ENCODE peak calls at places on chromosomes 7 and 10, in six cellular contexts. One of them, this sample, is unnamed.

GRCh38 chr7:113217314-113217713 is 99.0 kb upstream of the SMIM30 start:
- DNase-seq in choroid plexus epithelial cell: no peak
- DNase-seq in mesothelial cell of epicardium: no peak
- DNase-seq in epithelial cell of esophagus: no peak
- DNase-seq in GM12878: no peak
- DNase-seq in GM20000: no peak
- DNase-seq in this sample: no peak

GRCh38 chr7:28708458-28708951 is 249.6 kb downstream of the TRIL start:
- DNase-seq in choroid plexus epithelial cell: no peak
- DNase-seq in mesothelial cell of epicardium: no peak
- DNase-seq in epithelial cell of esophagus: no peak
- DNase-seq in GM12878: no peak
- DNase-seq in GM20000: no peak
- DNase-seq in this sample: no peak

GRCh38 chr10:65571011-65571570 is 1354.7 kb upstream of the LRRTM3 start:
- DNase-seq in choroid plexus epithelial cell: peak; percentile 11
- DNase-seq in mesothelial cell of epicardium: no peak
- DNase-seq in epithelial cell of esophagus: peak; percentile 43
- DNase-seq in GM12878: no peak
- DNase-seq in GM20000: no peak
- DNase-seq in this sample: peak; percentile 11

GRCh38 chr10:116974442-116975005 is 30.5 kb downstream of the SHTN1 start:
- DNase-seq in choroid plexus epithelial cell: peak; percentile 86
- DNase-seq in mesothelial cell of epicardium: no peak
- DNase-seq in epithelial cell of esophagus: peak; percentile 88
- DNase-seq in GM12878: no peak
- DNase-seq in GM20000: no peak
- DNase-seq in this sample: no peak

GRCh38 chr7:66899552-66900280 is 21.3 kb upstream of the TMEM248 start:
- DNase-seq in choroid plexus epithelial cell: no peak
- DNase-seq in mesothelial cell of epicardium: no peak
- DNase-seq in epithelial cell of esophagus: no peak
- DNase-seq in GM12878: no peak
- DNase-seq in GM20000: no peak
- DNase-seq in this sample: no peak

GRCh38 chr7:103714377-103714927 is 268.4 kb upstream of the SLC26A5 start:
- DNase-seq in choroid plexus epithelial cell: peak; percentile 14
- DNase-seq in mesothelial cell of epicardium: no peak
- DNase-seq in epithelial cell of esophagus: no peak
- DNase-seq in GM12878: no peak
- DNase-seq in GM20000: no peak
- DNase-seq in this sample: no peak

GRCh38 chr7:55087521-55087961 is 68.7 kb downstream of the EGFR start:
- DNase-seq in choroid plexus epithelial cell: no peak
- DNase-seq in mesothelial cell of epicardium: no peak
- DNase-seq in epithelial cell of esophagus: no peak
- DNase-seq in GM12878: no peak
- DNase-seq in GM20000: no peak
- DNase-seq in this sample: no peak

GRCh38 chr10:116627386-116627933 is 6.7 kb downstream of the PNLIPRP2 start:
- DNase-seq in choroid plexus epithelial cell: peak; percentile 1
- DNase-seq in mesothelial cell of epicardium: no peak
- DNase-seq in epithelial cell of esophagus: peak; percentile 15
- DNase-seq in GM12878: no peak
- DNase-seq in GM20000: peak; percentile 20
- DNase-seq in this sample: peak; percentile 63

GRCh38 chr10:576130-576465 is 113.4 kb downstream of the DIP2C start:
- DNase-seq in choroid plexus epithelial cell: peak; percentile 50
- DNase-seq in mesothelial cell of epicardium: no peak
- DNase-seq in epithelial cell of esophagus: peak; percentile 67
- DNase-seq in GM12878: no peak
- DNase-seq in GM20000: no peak
- DNase-seq in this sample: no peak

GRCh38 chr10:132247943-132248342 is 59.8 kb downstream of the STK32C start:
- DNase-seq in choroid plexus epithelial cell: no peak
- DNase-seq in mesothelial cell of epicardium: no peak
- DNase-seq in epithelial cell of esophagus: no peak
- DNase-seq in GM12878: no peak
- DNase-seq in GM20000: no peak
- DNase-seq in this sample: no peak

GRCh38 chr7:46229409-46229808 is 308.3 kb upstream of the IGFBP3 start:
- DNase-seq in choroid plexus epithelial cell: peak; percentile 93
- DNase-seq in mesothelial cell of epicardium: no peak
- DNase-seq in epithelial cell of esophagus: peak; percentile 96
- DNase-seq in GM12878: no peak
- DNase-seq in GM20000: no peak
- DNase-seq in this sample: no peak

GRCh38 chr7:1800876-1801275 is 130.8 kb downstream of the ELFN1 start:
- DNase-seq in choroid plexus epithelial cell: no peak
- DNase-seq in mesothelial cell of epicardium: no peak
- DNase-seq in epithelial cell of esophagus: no peak
- DNase-seq in GM12878: no peak
- DNase-seq in GM20000: no peak
- DNase-seq in this sample: no peak

GRCh38 chr7:51066405-51066882 is 250.2 kb downstream of the COBL start:
- DNase-seq in choroid plexus epithelial cell: no peak
- DNase-seq in mesothelial cell of epicardium: no peak
- DNase-seq in epithelial cell of esophagus: no peak
- DNase-seq in GM12878: no peak
- DNase-seq in GM20000: no peak
- DNase-seq in this sample: peak; percentile 54

GRCh38 chr7:151286148-151286547 is 37.7 kb upstream of the SMARCD3 start:
- DNase-seq in choroid plexus epithelial cell: no peak
- DNase-seq in mesothelial cell of epicardium: no peak
- DNase-seq in epithelial cell of esophagus: no peak
- DNase-seq in GM12878: no peak
- DNase-seq in GM20000: no peak
- DNase-seq in this sample: no peak

GRCh38 chr7:66169616-66170015 is 35.5 kb upstream of the TPST1 start:
- DNase-seq in choroid plexus epithelial cell: no peak
- DNase-seq in mesothelial cell of epicardium: no peak
- DNase-seq in epithelial cell of esophagus: peak; percentile 87
- DNase-seq in GM12878: no peak
- DNase-seq in GM20000: no peak
- DNase-seq in this sample: no peak

GRCh38 chr7:33900501-33900900 is 4.8 kb upstream of the BMPER start:
- DNase-seq in choroid plexus epithelial cell: no peak
- DNase-seq in mesothelial cell of epicardium: no peak
- DNase-seq in epithelial cell of esophagus: peak; percentile 50
- DNase-seq in GM12878: no peak
- DNase-seq in GM20000: no peak
- DNase-seq in this sample: no peak

GRCh38 chr7:151808296-151809155 is 68.4 kb downstream of the PRKAG2 start:
- DNase-seq in choroid plexus epithelial cell: no peak
- DNase-seq in mesothelial cell of epicardium: no peak
- DNase-seq in epithelial cell of esophagus: peak; percentile 93
- DNase-seq in GM12878: no peak
- DNase-seq in GM20000: no peak
- DNase-seq in this sample: peak; percentile 62

GRCh38 chr10:114257488-114257887 is 18.4 kb downstream of the VWA2 start:
- DNase-seq in choroid plexus epithelial cell: no peak
- DNase-seq in mesothelial cell of epicardium: no peak
- DNase-seq in epithelial cell of esophagus: no peak
- DNase-seq in GM12878: no peak
- DNase-seq in GM20000: no peak
- DNase-seq in this sample: no peak

GRCh38 chr10:85967594-85967993 is 399.0 kb downstream of the GRID1 start:
- DNase-seq in choroid plexus epithelial cell: no peak
- DNase-seq in mesothelial cell of epicardium: no peak
- DNase-seq in epithelial cell of esophagus: peak; percentile 59
- DNase-seq in GM12878: peak; percentile 2
- DNase-seq in GM20000: no peak
- DNase-seq in this sample: no peak

GRCh38 chr10:24824124-24824523 is 100.4 kb upstream of the ARHGAP21 start:
- DNase-seq in choroid plexus epithelial cell: peak; percentile 2
- DNase-seq in mesothelial cell of epicardium: no peak
- DNase-seq in epithelial cell of esophagus: peak; percentile 77
- DNase-seq in GM12878: no peak
- DNase-seq in GM20000: no peak
- DNase-seq in this sample: no peak

GRCh38 chr7:130430841-130431713 is 9.7 kb downstream of the CEP41 start:
- DNase-seq in choroid plexus epithelial cell: peak; percentile 94
- DNase-seq in mesothelial cell of epicardium: no peak
- DNase-seq in epithelial cell of esophagus: peak; percentile 22
- DNase-seq in GM12878: no peak
- DNase-seq in GM20000: no peak
- DNase-seq in this sample: no peak

GRCh38 chr7:24709585-24710360 is 47.5 kb downstream of the GSDME start:
- DNase-seq in choroid plexus epithelial cell: no peak
- DNase-seq in mesothelial cell of epicardium: no peak
- DNase-seq in epithelial cell of esophagus: no peak
- DNase-seq in GM12878: no peak
- DNase-seq in GM20000: no peak
- DNase-seq in this sample: no peak

GRCh38 chr7:37674534-37674933 is 9.0 kb upstream of the GPR141 start:
- DNase-seq in choroid plexus epithelial cell: no peak
- DNase-seq in mesothelial cell of epicardium: no peak
- DNase-seq in epithelial cell of esophagus: no peak
- DNase-seq in GM12878: no peak
- DNase-seq in GM20000: no peak
- DNase-seq in this sample: no peak

GRCh38 chr7:30708983-30709382 is 26.7 kb upstream of the CRHR2 start:
- DNase-seq in choroid plexus epithelial cell: no peak
- DNase-seq in mesothelial cell of epicardium: no peak
- DNase-seq in epithelial cell of esophagus: no peak
- DNase-seq in GM12878: no peak
- DNase-seq in GM20000: no peak
- DNase-seq in this sample: no peak
- TF ChIP-seq CTCF in choroid plexus epithelial cell: no peak
- TF ChIP-seq CTCF in mesothelial cell of epicardium: no peak
- TF ChIP-seq CTCF in epithelial cell of esophagus: no peak
- TF ChIP-seq CTCF in GM12878: no peak
- TF ChIP-seq CTCF in GM20000: no peak
- TF ChIP-seq CTCF in this sample: no peak

GRCh38 chr7:135434047-135434446 is 75.9 kb downstream of the CNOT4 start:
- DNase-seq in choroid plexus epithelial cell: peak; percentile 37
- DNase-seq in mesothelial cell of epicardium: no peak
- DNase-seq in epithelial cell of esophagus: no peak
- DNase-seq in GM12878: no peak
- DNase-seq in GM20000: no peak
- DNase-seq in this sample: no peak

GRCh38 chr7:135427166-135427565 is 82.7 kb downstream of the CNOT4 start:
- DNase-seq in choroid plexus epithelial cell: no peak
- DNase-seq in mesothelial cell of epicardium: no peak
- DNase-seq in epithelial cell of esophagus: no peak
- DNase-seq in GM12878: no peak
- DNase-seq in GM20000: no peak
- DNase-seq in this sample: no peak

GRCh38 chr7:135428011-135428410 is 81.9 kb downstream of the CNOT4 start:
- DNase-seq in choroid plexus epithelial cell: no peak
- DNase-seq in mesothelial cell of epicardium: no peak
- DNase-seq in epithelial cell of esophagus: no peak
- DNase-seq in GM12878: no peak
- DNase-seq in GM20000: no peak
- DNase-seq in this sample: no peak

GRCh38 chr7:135430626-135431025 is 79.3 kb downstream of the CNOT4 start:
- DNase-seq in choroid plexus epithelial cell: no peak
- DNase-seq in mesothelial cell of epicardium: no peak
- DNase-seq in epithelial cell of esophagus: no peak
- DNase-seq in GM12878: no peak
- DNase-seq in GM20000: no peak
- DNase-seq in this sample: no peak
- TF ChIP-seq CTCF in choroid plexus epithelial cell: no peak
- TF ChIP-seq CTCF in mesothelial cell of epicardium: no peak
- TF ChIP-seq CTCF in epithelial cell of esophagus: no peak
- TF ChIP-seq CTCF in GM12878: no peak
- TF ChIP-seq CTCF in GM20000: no peak
- TF ChIP-seq CTCF in this sample: no peak

DNA sequence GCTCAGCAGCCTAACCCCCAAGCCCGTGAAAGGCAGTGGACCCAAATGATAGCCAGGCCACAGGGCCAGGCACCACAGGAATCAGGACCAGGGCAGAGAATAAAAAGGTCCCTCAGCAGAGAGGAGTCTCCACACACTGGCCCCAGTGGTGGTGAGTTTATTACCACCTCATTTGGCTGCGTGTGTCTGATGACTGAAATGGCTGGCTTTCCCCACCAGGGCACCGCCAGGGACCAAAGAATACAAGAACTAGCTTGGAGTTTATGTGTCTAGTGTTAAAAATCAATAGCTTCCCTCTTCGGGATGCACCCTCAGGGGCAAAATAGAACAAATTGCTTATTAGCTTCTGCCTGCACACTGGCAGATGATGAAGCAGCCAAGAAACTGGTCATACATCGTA is 223.8 kb upstream of the ZMIZ1 start:
- DNase-seq in choroid plexus epithelial cell: no peak
- DNase-seq in mesothelial cell of epicardium: no peak
- DNase-seq in epithelial cell of esophagus: no peak
- DNase-seq in GM12878: no peak
- DNase-seq in GM20000: no peak
- DNase-seq in this sample: no peak
- TF ChIP-seq CTCF in choroid plexus epithelial cell: no peak
- TF ChIP-seq CTCF in mesothelial cell of epicardium: no peak
- TF ChIP-seq CTCF in epithelial cell of esophagus: no peak
- TF ChIP-seq CTCF in GM12878: no peak
- TF ChIP-seq CTCF in GM20000: no peak
- TF ChIP-seq CTCF in this sample: no peak

DNA sequence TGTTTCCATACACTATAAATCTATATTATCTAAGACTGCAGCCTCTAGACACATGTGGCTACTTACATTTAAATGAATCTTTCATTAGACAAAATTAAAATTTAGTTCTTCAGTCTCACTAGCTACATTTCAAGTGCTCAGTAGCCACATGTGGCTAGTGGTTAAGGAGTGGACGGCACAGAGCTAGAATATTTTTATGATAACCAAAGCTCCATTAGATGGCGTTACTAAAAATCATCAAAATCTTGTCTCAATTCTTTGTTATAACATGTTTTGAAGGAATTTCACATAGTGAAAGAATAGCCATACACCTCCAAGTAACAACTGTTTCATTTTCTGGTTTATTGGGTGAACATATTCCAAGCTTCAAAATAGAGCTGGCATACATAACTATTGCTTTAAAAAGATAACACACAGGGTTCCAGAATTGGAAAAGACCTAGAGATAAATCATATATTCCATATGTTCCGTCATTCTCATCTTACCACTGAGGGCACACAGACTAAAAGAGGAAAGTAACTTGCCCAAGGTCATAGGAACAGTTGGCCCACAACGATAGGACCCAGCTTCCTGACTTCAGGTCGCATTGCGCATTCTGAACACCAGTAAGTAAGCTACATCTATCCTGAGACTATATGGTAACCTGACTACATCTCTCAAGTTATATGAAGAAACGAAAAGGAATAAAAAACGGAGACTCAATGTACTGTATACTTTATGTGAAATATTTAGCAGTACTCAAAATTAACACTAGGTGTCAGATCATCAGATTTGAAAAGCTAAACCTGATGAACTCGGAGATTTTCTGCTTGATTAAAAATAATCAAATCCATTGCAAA is 66.6 kb downstream of the CAV1 start:
- DNase-seq in choroid plexus epithelial cell: peak; percentile 60
- DNase-seq in mesothelial cell of epicardium: no peak
- DNase-seq in epithelial cell of esophagus: peak; percentile 46
- DNase-seq in GM12878: no peak
- DNase-seq in GM20000: no peak
- DNase-seq in this sample: no peak
- TF ChIP-seq CTCF in choroid plexus epithelial cell: peak; percentile 53
- TF ChIP-seq CTCF in mesothelial cell of epicardium: peak; percentile 83
- TF ChIP-seq CTCF in epithelial cell of esophagus: peak; percentile 52
- TF ChIP-seq CTCF in GM12878: peak; percentile 38
- TF ChIP-seq CTCF in GM20000: peak; percentile 20
- TF ChIP-seq CTCF in this sample: peak; percentile 40

GRCh38 chr10:56449770-56450169 is 88.7 kb upstream of the ZWINT start:
- DNase-seq in choroid plexus epithelial cell: peak; percentile 1
- DNase-seq in mesothelial cell of epicardium: no peak
- DNase-seq in epithelial cell of esophagus: peak; percentile 13
- DNase-seq in GM12878: no peak
- DNase-seq in GM20000: no peak
- DNase-seq in this sample: no peak
- TF ChIP-seq CTCF in choroid plexus epithelial cell: no peak
- TF ChIP-seq CTCF in mesothelial cell of epicardium: no peak
- TF ChIP-seq CTCF in epithelial cell of esophagus: no peak
- TF ChIP-seq CTCF in GM12878: peak; percentile 9
- TF ChIP-seq CTCF in GM20000: no peak
- TF ChIP-seq CTCF in this sample: peak; percentile 45

This sample was measured in Calu3.